ENCODE peak calls at places on chromosomes 16 and 17, in seven cellular contexts. X is lung, Z is esophagus muscularis mucosa, A is astrocyte, J is K562, K is A549, W is neuronal stem cell. T is an unnamed sample.

GRCh38 chr16:83698964-83699363 is 108.8 kb upstream of the HSBP1 start:
- DNase-seq in X (no peak), Z (no peak), A (no peak), J (no peak), K (no peak), W (no peak), T (no peak)

GRCh38 chr17:41797377-41797776 is 10.9 kb upstream of the JUP start:
- DNase-seq in X (no peak), Z (no peak), A (no peak), J (no peak), K (no peak), W (no peak), T (no peak)

GRCh38 chr17:50051606-50052005 is 4.3 kb upstream of the ITGA3 start:
- DNase-seq in X (no peak), Z (no peak), A (no peak), J (no peak), K (no peak), W (no peak), T (no peak)

GRCh38 chr16:30741461-30741914 is 6.7 kb upstream of the PHKG2 start:
- DNase-seq in X (peak; percentile 87), Z (no peak), A (peak; percentile 89), J (no peak), K (peak; percentile 93), W (no peak), T (peak; percentile 99)

GRCh38 chr17:77287432-77288068 is 146.8 kb downstream of the SEC14L1 start:
- DNase-seq in X (no peak), Z (no peak), A (peak; percentile 95), J (no peak), K (peak; percentile 85), W (no peak), T (peak; percentile 76)

GRCh38 chr17:80364091-80364691 is 50.8 kb upstream of the ENDOV start:
- DNase-seq in X (no peak), Z (no peak), A (no peak), J (peak; percentile 41), K (peak; percentile 37), W (peak; percentile 18), T (no peak)

GRCh38 chr17:70510288-70510687 is 341.0 kb downstream of the KCNJ2 start:
- DNase-seq in X (no peak), Z (no peak), A (no peak), J (no peak), K (no peak), W (no peak), T (no peak)

GRCh38 chr16:5070431-5071186 is 1.0 kb upstream of the ALG1 start:
- DNase-seq in X (no peak), Z (no peak), A (no peak), J (no peak), K (no peak), W (no peak), T (no peak)

GRCh38 chr17:28086519-28086918 is 44.0 kb downstream of the NLK start:
- DNase-seq in X (no peak), Z (no peak), A (peak; percentile 14), J (no peak), K (no peak), W (no peak), T (no peak)

GRCh38 chr17:76071497-76072148 is 694 bp downstream of the SRP68 start:
- DNase-seq in X (no peak), Z (no peak), A (no peak), J (peak; percentile 44), K (no peak), W (no peak), T (no peak)

GRCh38 chr16:1723450-1724147 is 17.6 kb downstream of the MAPK8IP3 start:
- DNase-seq in X (no peak), Z (no peak), A (no peak), J (peak; percentile 55), K (peak; percentile 40), W (no peak), T (no peak)

GRCh38 chr16:2232094-2232990 is 3.9 kb upstream of the DNASE1L2 start:
- DNase-seq in X (no peak), Z (no peak), A (no peak), J (no peak), K (no peak), W (no peak), T (no peak)

GRCh38 chr17:58153046-58153445 is 4.9 kb downstream of the OR4D1 start:
- DNase-seq in X (no peak), Z (no peak), A (no peak), J (no peak), K (no peak), W (no peak), T (no peak)

GRCh38 chr17:61284174-61284573 is 115.5 kb upstream of the TBX2 start:
- DNase-seq in X (no peak), Z (no peak), A (peak; percentile 86), J (no peak), K (no peak), W (no peak), T (no peak)

GRCh38 chr16:11076259-11077018 is 132.1 kb downstream of the CLEC16A start:
- DNase-seq in X (no peak), Z (no peak), A (no peak), J (peak; percentile 36), K (no peak), W (no peak), T (no peak)

GRCh38 chr17:21287703-21288449 is 3.4 kb downstream of the MAP2K3 start:
- DNase-seq in X (peak; percentile 98), Z (peak; percentile 99), A (peak; percentile 91), J (no peak), K (peak; percentile 91), W (no peak), T (peak; percentile 82)

GRCh38 chr16:77359065-77359502 is 75.8 kb downstream of the ADAMTS18 start:
- DNase-seq in X (no peak), Z (no peak), A (peak; percentile 69), J (no peak), K (peak; percentile 64), W (peak; percentile 18), T (no peak)

GRCh38 chr16:17304814-17305169 is 166.0 kb downstream of the XYLT1 start:
- DNase-seq in X (no peak), Z (no peak), A (peak; percentile 30), J (no peak), K (no peak), W (no peak), T (no peak)
- H3K4me1 ChIP-seq in X (peaks cover 3% of the 10 kb centered on the region), Z (peaks cover 65% of the 10 kb centered on the region), A (peaks cover 8% of the 10 kb centered on the region), J (no peaks in the 10 kb centered on the region), K (no peaks in the 10 kb centered on the region), W (peaks cover 30% of the 10 kb centered on the region), T (peaks cover 22% of the 10 kb centered on the region)

GRCh38 chr16:27320261-27321012 is 6.7 kb downstream of the IL4R start:
- DNase-seq in X (no peak), Z (no peak), A (no peak), J (no peak), K (no peak), W (no peak), T (no peak)
- H3K4me1 ChIP-seq in X (peaks cover 42% of the 10 kb centered on the region), Z (peaks cover 100% of the 10 kb centered on the region), A (peaks cover 3% of the 10 kb centered on the region), J (no peaks in the 10 kb centered on the region), K (peaks cover 36% of the 10 kb centered on the region), W (no peaks in the 10 kb centered on the region), T (peaks cover 85% of the 10 kb centered on the region)

DNA sequence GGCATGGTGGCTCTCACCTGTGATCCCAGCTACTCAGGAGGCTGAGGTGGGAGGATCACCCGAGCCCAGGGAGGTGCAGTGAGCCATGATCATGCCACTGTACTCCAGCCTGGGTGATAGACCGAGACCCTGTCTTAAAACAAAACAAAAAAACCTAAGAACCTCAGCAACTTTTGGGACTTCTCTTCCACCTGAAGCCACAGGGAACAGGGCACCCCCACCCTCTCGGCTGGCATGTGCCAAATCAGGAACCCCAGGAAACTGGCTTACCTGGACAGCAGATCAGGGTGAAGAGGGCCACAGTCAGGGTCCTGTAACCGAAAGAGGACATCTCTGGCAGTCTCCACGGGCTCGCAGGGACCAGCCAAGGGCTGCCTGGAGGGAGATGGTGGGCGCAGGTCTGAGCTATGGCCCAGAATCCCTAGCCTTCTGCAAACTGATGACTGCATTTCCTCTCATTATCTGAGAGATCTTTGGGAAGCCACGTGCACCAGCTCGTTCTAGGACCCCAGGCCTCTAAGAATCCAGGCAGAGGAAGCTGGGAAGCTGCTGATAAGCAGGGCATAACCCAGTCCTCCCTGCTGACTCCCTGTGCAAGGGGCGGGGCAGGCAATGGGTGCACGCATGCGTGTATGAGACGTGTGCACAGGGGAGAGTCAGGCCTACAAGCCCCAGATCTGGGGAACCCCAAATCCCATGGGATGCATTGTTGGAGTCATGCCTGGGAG is 8.4 kb downstream of the PRR29 start:
- DNase-seq in X (no peak), Z (no peak), A (no peak), J (peak; percentile 99), K (no peak), W (no peak), T (no peak)
- H3K4me1 ChIP-seq in X (peaks cover 30% of the 10 kb centered on the region), Z (peaks cover 38% of the 10 kb centered on the region), A (peaks cover 6% of the 10 kb centered on the region), J (peaks cover 19% of the 10 kb centered on the region), K (peaks cover 28% of the 10 kb centered on the region), W (no peaks in the 10 kb centered on the region), T (no peaks in the 10 kb centered on the region)

DNA sequence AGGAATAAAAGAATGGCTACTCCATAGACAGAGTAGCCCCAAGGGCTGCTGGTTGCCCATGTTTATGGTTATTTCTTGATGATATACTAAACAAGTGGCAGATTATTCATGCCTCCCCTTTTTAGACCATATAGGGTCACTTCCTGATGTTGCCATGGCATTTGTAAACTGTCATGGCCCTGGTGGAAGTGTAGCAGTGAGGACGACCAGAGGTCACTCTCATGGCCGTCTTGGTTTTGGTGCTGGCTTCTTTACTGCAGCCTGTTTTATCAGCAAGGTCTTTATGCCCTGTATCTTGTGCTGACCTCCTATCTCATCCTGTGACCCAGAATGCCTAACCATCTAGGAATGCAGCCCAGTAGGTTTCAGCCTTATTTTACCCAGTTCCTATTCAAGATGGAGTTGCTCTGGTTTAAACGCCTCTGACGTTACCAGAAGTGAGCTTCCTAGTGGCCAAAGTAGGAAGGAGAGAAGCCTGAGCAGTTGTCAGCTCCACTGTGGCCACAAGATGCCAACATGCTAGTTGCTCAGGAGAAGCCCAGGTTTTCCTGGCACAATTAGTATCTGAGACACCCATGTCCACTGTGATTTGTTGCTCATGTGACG is 17.2 kb downstream of the CPNE2 start:
- DNase-seq in X (no peak), Z (no peak), A (no peak), J (no peak), K (no peak), W (no peak), T (no peak)
- H3K4me1 ChIP-seq in X (peaks cover 17% of the 10 kb centered on the region), Z (peaks cover 43% of the 10 kb centered on the region), A (peaks cover 7% of the 10 kb centered on the region), J (peaks cover 22% of the 10 kb centered on the region), K (peaks cover 25% of the 10 kb centered on the region), W (peaks cover 11% of the 10 kb centered on the region), T (no peaks in the 10 kb centered on the region)

GRCh38 chr17:81978901-81979298 is 1.5 kb downstream of the ASPSCR1 start:
- DNase-seq in X (no peak), Z (no peak), A (no peak), J (no peak), K (no peak), W (no peak), T (no peak)

GRCh38 chr17:81980122-81980521 is 2.7 kb downstream of the ASPSCR1 start:
- DNase-seq in X (no peak), Z (no peak), A (no peak), J (no peak), K (no peak), W (no peak), T (no peak)

GRCh38 chr17:81983011-81983638 is 5.7 kb downstream of the ASPSCR1 start:
- DNase-seq in X (no peak), Z (no peak), A (no peak), J (no peak), K (no peak), W (no peak), T (no peak)

GRCh38 chr17:81983639-81984373 is 6.4 kb downstream of the ASPSCR1 start:
- DNase-seq in X (no peak), Z (no peak), A (no peak), J (no peak), K (no peak), W (no peak), T (no peak)

GRCh38 chr17:81980752-81981239 is 3.4 kb downstream of the ASPSCR1 start:
- DNase-seq in X (peak; percentile 73), Z (no peak), A (no peak), J (no peak), K (no peak), W (no peak), T (no peak)
- H3K4me1 ChIP-seq in X (peaks cover 16% of the 10 kb centered on the region), Z (peaks cover 26% of the 10 kb centered on the region), A (peaks cover 7% of the 10 kb centered on the region), J (peaks cover 22% of the 10 kb centered on the region), K (peaks cover 12% of the 10 kb centered on the region), W (peaks cover 8% of the 10 kb centered on the region), T (peaks cover 14% of the 10 kb centered on the region)